ENCODE peak calls at places on chromosomes 12 and 14, in eight cellular contexts. L is ovary, U is transverse colon, K is esophagus muscularis mucosa, B is HCT116, P is breast epithelium, M is stomach, V is NB4. W is an unnamed sample.

GRCh38 chr12:47078733-47079364 is 572 bp upstream of the PCED1B start:
- DNase-seq in M (no peak), P (no peak), K (no peak), B (no peak), V (no peak), U (peak; percentile 45), L (peak; percentile 53), W (no peak)

GRCh38 chr12:74747305-74747704 is 209.7 kb downstream of the ATXN7L3B start:
- DNase-seq in L (no peak), P (no peak), U (no peak), K (no peak), V (peak; percentile 12), M (no peak), B (peak; percentile 21), W (no peak)

GRCh38 chr12:63900922-63901793 is 56.7 kb downstream of the SRGAP1 start:
- DNase-seq in K (no peak), M (no peak), V (no peak), P (no peak), B (no peak), U (no peak), L (no peak), W (no peak)

GRCh38 chr12:112191840-112192321 is 66.5 kb downstream of the TRAFD1 start:
- DNase-seq in U (no peak), V (no peak), K (no peak), L (no peak), B (no peak), P (no peak), M (no peak), W (no peak)

GRCh38 chr14:61875483-61875882 is 113.3 kb downstream of the SNAPC1 start:
- DNase-seq in P (no peak), K (no peak), L (no peak), U (no peak), M (no peak), B (no peak), V (no peak), W (no peak)

GRCh38 chr12:67893003-67893402 is 96.2 kb upstream of the IFNG-AS1 start:
- DNase-seq in V (no peak), P (no peak), B (no peak), U (no peak), M (no peak), K (no peak), L (no peak), W (no peak)

GRCh38 chr12:24554612-24555300 is 394.1 kb downstream of the BCAT1 start:
- DNase-seq in L (no peak), M (no peak), K (no peak), P (no peak), V (no peak), U (no peak), B (no peak), W (no peak)

GRCh38 chr12:103085541-103085940 is 128.1 kb downstream of the ASCL1 start:
- DNase-seq in K (no peak), P (no peak), U (no peak), B (no peak), V (no peak), L (no peak), M (no peak), W (no peak)

GRCh38 chr12:124190301-124191023 is 104.4 kb upstream of the RFLNA start:
- DNase-seq in P (no peak), B (no peak), V (no peak), K (no peak), L (no peak), U (no peak), M (no peak), W (no peak)

GRCh38 chr12:21418403-21418802 is 19.1 kb upstream of the PYROXD1 start:
- DNase-seq in M (no peak), V (no peak), P (no peak), B (no peak), K (no peak), U (no peak), L (no peak), W (no peak)

GRCh38 chr12:64757778-64758177 is 1.4 kb downstream of the GNS start:
- DNase-seq in V (peak; percentile 28), L (no peak), B (no peak), K (no peak), M (no peak), U (no peak), P (no peak), W (no peak)

GRCh38 chr14:19878029-19878642 is 3.2 kb downstream of the OR4K2 start:
- DNase-seq in M (no peak), B (peak; percentile 4), U (no peak), L (no peak), K (no peak), P (no peak), V (peak; percentile 7), W (no peak)

GRCh38 chr12:2608608-2608945 is 186.2 kb upstream of the FKBP4 start:
- DNase-seq in L (no peak), K (no peak), B (no peak), V (no peak), U (no peak), M (no peak), P (no peak), W (no peak)

GRCh38 chr14:24674204-24674970 is 40.4 kb upstream of the GZMB start:
- DNase-seq in P (no peak), L (no peak), M (no peak), U (no peak), B (no peak), V (peak; percentile 62), K (no peak), W (no peak)

GRCh38 chr12:18683603-18684002 is 54.2 kb downstream of the PLCZ1 start:
- DNase-seq in B (no peak), V (no peak), P (no peak), M (no peak), U (no peak), K (no peak), L (no peak), W (no peak)

GRCh38 chr12:1488908-1489381 is 105.4 kb downstream of the FBXL14 start:
- DNase-seq in U (no peak), L (no peak), M (no peak), V (peak; percentile 55), K (no peak), B (no peak), P (no peak), W (no peak)

GRCh38 chr12:6452908-6453630 is 1.2 kb downstream of the TAPBPL start:
- DNase-seq in K (no peak), P (no peak), M (peak; percentile 52), U (peak; percentile 76), L (no peak), B (no peak), V (no peak), W (no peak)
- TF ChIP-seq POLR2A in K (no peak), P (no peak), M (no peak), U (peak; percentile 42), L (no peak), B (no peak), V (no peak), W (no peak)

GRCh38 chr14:92531151-92531873 is 17.7 kb downstream of the RIN3 start:
- DNase-seq in V (peak; percentile 85), B (no peak), M (no peak), L (no peak), K (no peak), P (no peak), U (no peak), W (no peak)
- TF ChIP-seq POLR2A in V (peak; percentile 40), B (no peak), M (no peak), L (no peak), K (no peak), P (no peak), U (no peak), W (no peak)

GRCh38 chr14:102831163-102831804 is 54.0 kb downstream of the TRAF3 start:
- DNase-seq in K (no peak), U (no peak), B (no peak), P (no peak), M (no peak), V (no peak), L (no peak), W (no peak)
- TF ChIP-seq POLR2A in K (no peak), U (no peak), B (no peak), P (no peak), M (no peak), V (no peak), L (no peak), W (no peak)

GRCh38 chr12:101078144-101078543 is 131.9 kb downstream of the SLC5A8 start:
- DNase-seq in K (no peak), L (no peak), B (no peak), P (no peak), M (no peak), V (no peak), U (no peak), W (no peak)

GRCh38 chr12:101078881-101079280 is 131.2 kb downstream of the SLC5A8 start:
- DNase-seq in U (no peak), P (no peak), B (no peak), M (no peak), V (no peak), L (no peak), K (no peak), W (no peak)

GRCh38 chr12:101074940-101075680 is 134.9 kb downstream of the SLC5A8 start:
- DNase-seq in B (no peak), U (no peak), L (no peak), V (no peak), K (no peak), P (no peak), M (no peak), W (no peak)

GRCh38 chr12:101076940-101077351 is 133.1 kb downstream of the SLC5A8 start:
- DNase-seq in L (no peak), V (no peak), U (no peak), P (no peak), K (no peak), M (no peak), B (no peak), W (no peak)
- TF ChIP-seq POLR2A in L (no peak), V (no peak), U (no peak), P (no peak), K (no peak), M (no peak), B (no peak), W (no peak)

DNA sequence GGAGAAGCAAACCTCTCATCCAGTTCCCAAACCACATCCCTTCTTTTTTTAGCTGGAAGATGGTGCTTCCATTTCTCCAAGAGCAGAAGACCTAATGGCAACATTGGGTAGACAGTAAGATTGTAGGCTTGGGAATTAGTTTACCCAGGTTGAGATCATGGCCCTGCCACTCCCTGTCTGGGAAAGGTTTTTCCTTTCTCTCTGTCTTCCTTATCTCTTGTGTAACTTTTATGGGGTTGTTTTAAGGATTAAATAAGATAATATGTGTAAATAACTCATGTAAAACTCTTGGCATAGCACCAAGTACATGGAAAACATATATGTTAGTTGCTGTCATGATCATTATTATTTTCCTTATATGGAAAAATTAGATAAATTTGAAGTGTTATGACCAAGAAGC is 23.2 kb upstream of the PSMA6 start:
- DNase-seq in V (no peak), P (no peak), L (no peak), U (peak; percentile 11), K (no peak), M (no peak), B (no peak), W (no peak)
- TF ChIP-seq POLR2A in V (no peak), P (no peak), L (no peak), U (no peak), K (no peak), M (no peak), B (no peak), W (no peak)

W was measured in H1.